ENCODE peak calls at places on chromosomes 13 and 19, in nine cellular contexts. Z is IMR-90; P is tibial nerve; T is uterus; W is CD8-positive, alpha-beta T cell; R is CD8-positive, alpha-beta memory T cell; N is PC-9; F is heart right ventricle; L is brain microvascular endothelial cell. U is an unnamed sample.

GRCh38 chr19:409006-409514 is at the start of gene C2CD4C:
- DNase-seq in Z (no peak), P (no peak), T (no peak), W (no peak), R (peak; percentile 44), N (no peak), F (no peak), L (no peak), U (no peak)

GRCh38 chr19:48342841-48343540 is 17.6 kb downstream of the EMP3 start:
- DNase-seq in Z (peak; percentile 38), P (no peak), T (no peak), W (no peak), R (no peak), N (peak; percentile 44), F (no peak), L (peak; percentile 77), U (peak; percentile 57)

GRCh38 chr13:106348032-106348431 is 187.4 kb downstream of the EFNB2 start:
- DNase-seq in Z (peak; percentile 48), P (no peak), T (no peak), W (no peak), R (no peak), N (peak; percentile 99), F (no peak), L (peak; percentile 68), U (peak; percentile 90)

GRCh38 chr13:27283906-27284523 is 13.4 kb downstream of the RASL11A start:
- DNase-seq in Z (no peak), P (no peak), T (no peak), W (no peak), R (no peak), N (peak; percentile 49), F (no peak), L (no peak), U (no peak)

GRCh38 chr13:42110410-42111155 is 62.1 kb downstream of the DGKH start:
- DNase-seq in Z (peak; percentile 82), P (peak; percentile 64), T (no peak), W (no peak), R (no peak), N (peak; percentile 45), F (no peak), L (peak; percentile 64), U (peak; percentile 69)

GRCh38 chr13:51826606-51827005 is 18.4 kb downstream of the TMEM272 start:
- DNase-seq in Z (no peak), P (no peak), T (peak; percentile 66), W (no peak), R (no peak), N (no peak), F (peak; percentile 57), L (no peak), U (peak; percentile 46)

GRCh38 chr13:44853641-44854040 is 135.6 kb downstream of the NUFIP1 start:
- DNase-seq in Z (no peak), P (no peak), T (no peak), W (no peak), R (no peak), N (peak; percentile 77), F (no peak), L (no peak), U (peak; percentile 66)

GRCh38 chr13:98826156-98826555 is 73.7 kb upstream of the SLC15A1 start:
- DNase-seq in Z (peak; percentile 15), P (no peak), T (no peak), W (no peak), R (no peak), N (no peak), F (no peak), L (no peak), U (no peak)

GRCh38 chr19:42528354-42529247 is at the start of gene CEACAM1:
- DNase-seq in Z (no peak), P (no peak), T (no peak), W (no peak), R (no peak), N (no peak), F (peak; percentile 30), L (no peak), U (peak; percentile 55)

GRCh38 chr19:51000426-51000825 is 978 bp downstream of the KLK8 start:
- DNase-seq in Z (no peak), P (no peak), T (no peak), W (no peak), R (no peak), N (peak; percentile 48), F (no peak), L (no peak), U (no peak)

GRCh38 chr13:30616927-30617314 is 799 bp upstream of the USPL1 start:
- DNase-seq in Z (peak; percentile 89), P (peak; percentile 86), T (peak; percentile 64), W (peak; percentile 34), R (peak; percentile 72), N (peak; percentile 83), F (no peak), L (peak; percentile 86), U (peak; percentile 78)

GRCh38 chr13:74819549-74819948 is 662.4 kb downstream of the TBC1D4 start:
- DNase-seq in Z (no peak), P (no peak), T (no peak), W (no peak), R (no peak), N (no peak), F (no peak), L (no peak), U (peak; percentile 23)

GRCh38 chr13:28761586-28761985 is 42.8 kb upstream of the SLC46A3 start:
- DNase-seq in Z (peak; percentile 39), P (no peak), T (no peak), W (no peak), R (no peak), N (no peak), F (no peak), L (no peak), U (no peak)

GRCh38 chr13:106566682-106567420 is 1.1 kb downstream of the ARGLU1 start:
- DNase-seq in Z (peak; percentile 62), P (peak; percentile 64), T (peak; percentile 58), W (no peak), R (peak; percentile 49), N (peak; percentile 51), F (peak; percentile 66), L (peak; percentile 35), U (peak; percentile 46)

GRCh38 chr13:49664606-49665005 is 26.7 kb downstream of the EBPL start:
- DNase-seq in Z (no peak), P (no peak), T (no peak), W (no peak), R (no peak), N (no peak), F (no peak), L (no peak), U (no peak)

GRCh38 chr19:6536138-6536671 is 5.4 kb downstream of the TNFSF9 start:
- DNase-seq in Z (no peak), P (no peak), T (no peak), W (peak; percentile 73), R (peak; percentile 93), N (peak; percentile 53), F (no peak), L (peak; percentile 27), U (peak; percentile 33)

GRCh38 chr13:19836472-19836871 is 27.0 kb downstream of the ZMYM5 start:
- DNase-seq in Z (peak; percentile 53), P (no peak), T (no peak), W (no peak), R (no peak), N (peak; percentile 58), F (no peak), L (peak; percentile 9), U (peak; percentile 11)

GRCh38 chr13:26442541-26442940 is 114.9 kb upstream of the WASF3 start:
- DNase-seq in Z (peak; percentile 82), P (no peak), T (no peak), W (no peak), R (no peak), N (no peak), F (no peak), L (no peak), U (peak; percentile 29)

GRCh38 chr19:47200530-47200929 is 30.5 kb downstream of the BBC3 start:
- DNase-seq in Z (no peak), P (no peak), T (no peak), W (no peak), R (no peak), N (no peak), F (no peak), L (no peak), U (no peak)
- H3K36me3 ChIP-seq in Z (peaks cover 37% of the 10 kb centered on the region), P (peaks cover 65% of the 10 kb centered on the region), T (no peaks in the 10 kb centered on the region), W (peaks cover 15% of the 10 kb centered on the region), R (peaks cover 16% of the 10 kb centered on the region), N (no peaks in the 10 kb centered on the region), F (peaks cover 80% of the 10 kb centered on the region), L (peaks cover 31% of the 10 kb centered on the region), U (peaks cover 6% of the 10 kb centered on the region)

GRCh38 chr13:111612918-111613317 is 292.5 kb downstream of the TEX29 start:
- DNase-seq in Z (no peak), P (no peak), T (no peak), W (no peak), R (no peak), N (no peak), F (no peak), L (no peak), U (no peak)
- H3K27me3 ChIP-seq in Z (no peaks in the 10 kb centered on the region), P (no peaks in the 10 kb centered on the region), T (no peaks in the 10 kb centered on the region), W (no peaks in the 10 kb centered on the region), R (no peaks in the 10 kb centered on the region), N (peaks cover 100% of the 10 kb centered on the region), F (peaks cover 11% of the 10 kb centered on the region), L (no peaks in the 10 kb centered on the region), U (no peaks in the 10 kb centered on the region)

GRCh38 chr19:14164088-14164487 is 27.7 kb upstream of the ASF1B start:
- DNase-seq in Z (no peak), P (no peak), T (no peak), W (no peak), R (no peak), N (no peak), F (no peak), L (no peak), U (no peak)

GRCh38 chr19:14160017-14160703 is 23.8 kb upstream of the ASF1B start:
- DNase-seq in Z (no peak), P (no peak), T (no peak), W (no peak), R (no peak), N (no peak), F (no peak), L (no peak), U (no peak)

GRCh38 chr19:14164724-14165493 is 28.5 kb upstream of the ASF1B start:
- DNase-seq in Z (no peak), P (no peak), T (no peak), W (no peak), R (no peak), N (no peak), F (no peak), L (no peak), U (no peak)

GRCh38 chr19:14161305-14161704 is 24.9 kb upstream of the ASF1B start:
- DNase-seq in Z (no peak), P (no peak), T (no peak), W (no peak), R (no peak), N (no peak), F (no peak), L (no peak), U (no peak)

DNA sequence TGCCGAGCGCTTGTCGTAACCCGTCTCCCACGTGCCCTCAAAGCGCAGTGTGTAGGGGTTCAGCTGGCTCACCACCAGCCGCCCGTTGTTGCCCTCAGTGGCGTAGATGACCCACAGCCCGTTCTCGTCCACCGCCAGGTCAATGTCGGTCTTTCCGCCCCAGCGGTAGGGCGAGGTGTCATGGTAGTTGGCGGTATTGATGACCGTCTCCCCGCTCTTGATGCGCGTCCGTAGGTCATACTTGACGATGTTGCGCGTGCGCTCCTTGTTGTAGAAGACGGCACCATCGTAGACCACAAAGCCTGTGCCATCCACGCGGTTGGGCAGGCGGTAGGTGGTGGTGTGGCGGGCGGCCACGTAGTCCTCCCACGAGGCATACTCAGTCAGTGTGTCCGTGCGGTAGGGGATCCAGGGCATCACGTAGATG is 26.5 kb upstream of the ASF1B start:
- DNase-seq in Z (no peak), P (no peak), T (no peak), W (no peak), R (no peak), N (no peak), F (no peak), L (no peak), U (no peak)
- H3K36me3 ChIP-seq in Z (peaks cover 2% of the 10 kb centered on the region), P (peaks cover 36% of the 10 kb centered on the region), T (no peaks in the 10 kb centered on the region), W (no peaks in the 10 kb centered on the region), R (no peaks in the 10 kb centered on the region), N (no peaks in the 10 kb centered on the region), F (peaks cover 19% of the 10 kb centered on the region), L (peaks cover 17% of the 10 kb centered on the region), U (no peaks in the 10 kb centered on the region)

GRCh38 chr19:44908074-44908835 is 2.7 kb downstream of the APOE start:
- DNase-seq in Z (no peak), P (no peak), T (no peak), W (no peak), R (no peak), N (peak; percentile 21), F (no peak), L (no peak), U (no peak)
- H3K27me3 ChIP-seq in Z (peaks cover 8% of the 10 kb centered on the region), P (peaks cover 24% of the 10 kb centered on the region), T (no peaks in the 10 kb centered on the region), W (peaks cover 7% of the 10 kb centered on the region), R (peaks cover 10% of the 10 kb centered on the region), N (no peaks in the 10 kb centered on the region), F (peaks cover 23% of the 10 kb centered on the region), L (peaks cover 2% of the 10 kb centered on the region), U (no peaks in the 10 kb centered on the region)

U was measured in bronchial epithelial cell.